ENCODE peak calls at places on chromosomes 2 and 18, in nine cellular contexts. Z is bronchial epithelial cell, U is kidney, M is PC-3, Q is cardiac muscle cell, T is mucosa of descending colon, B is neural progenitor cell, V is lung, F is psoas muscle. G is an unnamed sample. For H3K36me3, the result is how much of the 10 kb centered on the place peaks cover.

GRCh38 chr2:37713258-37713700 is 41.8 kb upstream of the CDC42EP3 start:
- DNase-seq in F (no peak), U (no peak), Q (peak), M (peak), B (no peak), T (no peak), V (no peak), Z (peak), G (peak)

GRCh38 chr18:10315542-10315941 is 138.9 kb upstream of the APCDD1 start:
- DNase-seq in T (no peak), F (no peak), Z (no peak), B (no peak), V (no peak), U (no peak), M (no peak), Q (no peak), G (no peak)

GRCh38 chr18:3998698-3999333 is 456.3 kb downstream of the DLGAP1 start:
- DNase-seq in T (no peak), M (peak), V (no peak), Q (peak), Z (peak), B (peak), U (no peak), F (no peak), G (no peak)

GRCh38 chr18:77911973-77912372 is 662.3 kb downstream of the GALR1 start:
- DNase-seq in T (no peak), M (no peak), Q (no peak), V (no peak), B (no peak), Z (no peak), U (no peak), F (no peak), G (no peak)

GRCh38 chr2:129929321-129930290 is 49.9 kb upstream of the RAB6C start:
- DNase-seq in V (no peak), Q (peak), F (peak), M (no peak), T (no peak), B (no peak), Z (no peak), U (no peak), G (peak)

GRCh38 chr2:28160986-28161425 is 231.7 kb upstream of the FOSL2 start:
- DNase-seq in F (no peak), T (no peak), Z (peak), Q (peak), U (no peak), V (no peak), B (no peak), M (peak), G (peak)

GRCh38 chr2:148614332-148615049 is 30.1 kb upstream of the EPC2 start:
- DNase-seq in U (no peak), V (peak), Q (peak), Z (peak), M (peak), T (no peak), B (no peak), F (no peak), G (peak)

GRCh38 chr2:171564463-171564862 is 42.2 kb downstream of the CYBRD1 start:
- DNase-seq in Q (no peak), V (no peak), B (no peak), M (peak), Z (no peak), T (no peak), U (no peak), F (no peak), G (no peak)

GRCh38 chr2:68774569-68775271 is 40.1 kb downstream of the ARHGAP25 start:
- DNase-seq in T (peak), V (peak), Q (peak), F (peak), B (no peak), Z (no peak), U (peak), M (no peak), G (no peak)

GRCh38 chr2:8316356-8316755 is 365.5 kb upstream of the ID2 start:
- DNase-seq in Q (no peak), Z (no peak), B (no peak), V (no peak), F (no peak), T (no peak), U (no peak), M (no peak), G (no peak)

GRCh38 chr2:54204476-54204875 is 51.6 kb downstream of the TSPYL6 start:
- DNase-seq in T (no peak), M (no peak), Q (no peak), F (no peak), B (no peak), V (no peak), Z (no peak), U (no peak), G (no peak)

GRCh38 chr2:54208364-54209240 is 47.4 kb downstream of the TSPYL6 start:
- DNase-seq in F (no peak), U (no peak), M (no peak), Q (peak), V (no peak), Z (no peak), B (no peak), T (no peak), G (peak)

GRCh38 chr2:54206596-54206995 is 49.4 kb downstream of the TSPYL6 start:
- DNase-seq in Q (peak), B (peak), Z (peak), T (no peak), V (no peak), M (peak), U (no peak), F (no peak), G (no peak)

GRCh38 chr2:54209379-54209778 is 46.6 kb downstream of the TSPYL6 start:
- DNase-seq in M (no peak), B (no peak), Q (no peak), T (no peak), Z (no peak), U (no peak), F (no peak), V (no peak), G (no peak)

GRCh38 chr2:54207666-54208195 is 48.3 kb downstream of the TSPYL6 start:
- DNase-seq in B (no peak), Q (peak), V (no peak), Z (peak), F (no peak), T (no peak), M (no peak), U (no peak), G (no peak)
- TF ChIP-seq CTCF in B (no peak), Q (no peak), V (no peak), Z (no peak), F (no peak), T (no peak), M (no peak), U (no peak), G (no peak)

GRCh38 chr2:46371858-46372257 is 74.7 kb downstream of the EPAS1 start:
- DNase-seq in U (no peak), B (no peak), Z (no peak), Q (no peak), T (no peak), V (no peak), M (no peak), F (no peak), G (no peak)
- H3K36me3 ChIP-seq in U (half or more), B (under half), Z (under half), Q (under half), T (under half), V (half or more), M (under half), F (half or more), G (under half)

GRCh38 chr2:96885432-96886137 is 15.7 kb upstream of the SEMA4C start:
- DNase-seq in V (no peak), Q (no peak), F (no peak), B (no peak), U (no peak), Z (no peak), T (no peak), M (no peak), G (no peak)

GRCh38 chr2:96882230-96882629 is 12.3 kb upstream of the SEMA4C start:
- DNase-seq in U (peak), T (no peak), M (no peak), Z (peak), B (no peak), V (no peak), F (no peak), Q (no peak), G (no peak)

GRCh38 chr2:96882906-96883305 is 13.0 kb upstream of the SEMA4C start:
- DNase-seq in U (no peak), B (no peak), T (no peak), Q (no peak), Z (no peak), V (no peak), F (no peak), M (no peak), G (no peak)

GRCh38 chr2:96883306-96883705 is 13.4 kb upstream of the SEMA4C start:
- DNase-seq in F (no peak), U (no peak), T (no peak), Z (no peak), B (no peak), V (no peak), M (no peak), Q (no peak), G (no peak)

DNA sequence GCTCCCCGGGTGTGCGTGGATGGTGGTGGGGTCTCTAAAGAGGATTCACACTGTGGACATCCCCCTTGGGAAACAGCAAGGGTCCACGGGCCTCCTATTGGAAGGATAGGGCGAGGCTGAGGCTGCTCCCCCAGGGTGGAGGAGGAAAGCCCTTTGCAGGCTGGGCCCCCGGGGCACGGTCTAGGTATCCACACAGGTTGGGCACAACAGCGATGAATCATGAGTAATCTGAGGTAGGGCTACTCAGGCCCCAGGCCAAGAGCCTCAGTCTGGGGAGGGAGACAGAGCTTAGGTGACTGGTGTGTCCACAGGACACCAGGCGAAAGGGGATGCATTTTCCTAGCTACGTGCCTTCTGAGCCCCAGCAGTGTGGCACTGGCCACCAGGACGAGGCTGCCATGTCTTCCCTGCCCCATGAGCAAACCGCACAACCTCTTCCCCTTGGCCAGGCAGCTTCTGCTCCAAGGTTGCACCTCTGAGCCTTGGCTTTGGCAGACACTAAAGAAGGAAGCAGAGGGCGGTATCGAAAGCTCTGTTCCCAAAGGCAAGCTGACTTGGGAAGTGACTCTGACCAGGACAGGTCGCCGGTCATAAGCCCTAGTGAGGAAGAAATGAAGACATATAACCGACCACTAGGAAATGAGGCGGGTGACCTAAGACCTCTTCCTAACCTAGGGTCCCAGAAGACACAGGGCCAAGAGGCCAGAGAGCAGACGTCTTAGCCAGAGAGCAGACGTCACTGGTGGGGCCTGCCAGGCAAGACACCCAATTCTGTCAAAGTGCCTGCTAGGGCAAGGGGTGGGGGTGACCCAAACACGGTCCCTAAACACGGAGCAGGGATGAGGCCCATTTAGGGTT is 14.6 kb upstream of the SEMA4C start:
- DNase-seq in V (no peak), T (no peak), M (peak), U (peak), F (no peak), B (no peak), Z (peak), Q (no peak), G (no peak)
- H3K4me3 ChIP-seq in V (no peak), T (no peak), M (no peak), U (no peak), F (no peak), B (no peak), Z (no peak), Q (no peak), G (no peak)

DNA sequence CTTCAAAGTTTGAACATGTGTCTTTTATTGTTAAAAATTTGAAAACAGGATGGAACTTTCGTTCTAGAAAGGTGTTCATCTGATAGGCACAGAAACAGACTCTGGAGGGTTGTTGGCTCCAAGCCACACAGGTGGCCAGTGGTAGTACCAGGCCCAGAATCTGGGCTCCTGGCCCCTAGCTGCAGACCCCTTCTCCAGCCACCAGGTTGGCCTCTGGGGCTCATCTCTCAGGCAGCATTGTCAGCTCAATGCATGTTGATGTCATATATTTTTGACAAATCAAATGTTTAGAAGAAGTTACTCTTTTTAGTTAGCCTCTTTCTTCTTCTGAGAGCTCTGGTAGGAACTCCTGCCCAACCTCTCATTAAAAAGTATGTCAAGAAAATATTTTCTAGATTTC is 34.5 kb upstream of the CHRNA1 start:
- DNase-seq in U (no peak), M (no peak), B (no peak), Z (no peak), V (no peak), F (no peak), T (no peak), Q (no peak), G (no peak)
- TF ChIP-seq CTCF in U (no peak), M (no peak), B (no peak), Z (no peak), V (no peak), F (no peak), T (no peak), Q (no peak), G (no peak)

GRCh38 chr2:166518634-166519390 is 24.8 kb upstream of the SCN7A start:
- DNase-seq in Z (peak), F (no peak), T (no peak), Q (no peak), V (no peak), U (no peak), M (no peak), B (no peak), G (no peak)
- H3K36me3 ChIP-seq in Z (under half), F (under half), T (under half), Q (under half), V (under half), U (under half), M (under half), B (under half), G (under half)

GRCh38 chr18:79799619-79800352 is 2.0 kb downstream of the KCNG2 start:
- DNase-seq in B (no peak), M (no peak), U (peak), F (no peak), Z (no peak), Q (peak), V (no peak), T (no peak), G (no peak)

GRCh38 chr18:79796531-79797390 is 977 bp upstream of the KCNG2 start:
- DNase-seq in V (no peak), T (no peak), B (peak), M (no peak), F (peak), U (peak), Q (peak), Z (no peak), G (no peak)

GRCh38 chr18:79798999-79799370 is 1.2 kb downstream of the KCNG2 start:
- DNase-seq in U (peak), Z (no peak), F (no peak), V (no peak), M (no peak), Q (peak), T (no peak), B (peak), G (no peak)

GRCh38 chr18:79797518-79798345 is at the start of gene KCNG2:
- DNase-seq in Q (peak), Z (no peak), V (no peak), B (peak), M (no peak), T (no peak), U (peak), F (peak), G (no peak)

DNA sequence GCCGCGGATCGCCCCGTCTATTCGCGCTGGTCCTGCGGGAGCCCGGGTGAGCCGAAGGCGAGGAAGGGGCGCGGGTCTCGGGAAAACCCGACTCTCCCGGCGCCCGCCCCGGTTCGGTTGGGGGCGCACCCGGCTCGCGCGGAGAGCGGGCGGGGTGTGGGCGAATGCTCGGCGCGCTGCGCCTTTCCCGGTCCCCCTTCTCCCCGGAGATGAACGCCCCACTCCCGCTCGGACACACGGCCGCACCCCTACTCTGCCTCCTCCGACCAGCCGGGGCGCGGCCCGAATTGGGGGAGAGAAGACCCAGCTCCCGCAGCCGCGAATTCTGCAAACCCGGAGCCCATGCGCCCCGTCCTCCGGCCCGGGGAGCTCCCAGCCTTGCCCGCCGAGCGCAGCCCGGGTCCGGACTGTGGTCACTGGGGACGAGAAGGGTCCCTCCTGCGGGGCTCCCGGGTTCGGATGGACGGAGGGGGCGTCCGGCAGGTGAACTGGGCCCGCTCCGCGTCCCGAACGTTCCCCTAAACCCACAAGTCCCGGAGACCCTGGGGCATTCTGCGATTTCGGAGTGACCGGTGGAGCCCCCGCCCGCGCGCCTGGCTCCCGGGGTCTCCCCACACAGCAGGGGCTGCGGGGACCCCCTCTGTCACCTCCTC is 734 bp downstream of the KCNG2 start:
- DNase-seq in F (peak), V (no peak), Q (peak), U (peak), M (no peak), T (peak), B (peak), Z (no peak), G (no peak)
- H3K4me3 ChIP-seq in F (peak), V (peak), Q (peak), U (no peak), M (no peak), T (no peak), B (peak), Z (no peak), G (peak)